ENCODE peak calls at places on chromosome X, in six cellular contexts. One of them, this sample, is unnamed.

GRCh38 chrX:76127341-76127740 is 45.5 kb upstream of the PBDC1 start:
- DNase-seq in stomach: no peak
- DNase-seq in A549: no peak
- DNase-seq in tibial nerve: no peak
- DNase-seq in heart left ventricle: no peak
- DNase-seq in ovary: no peak
- DNase-seq in this sample: no peak

GRCh38 chrX:116278819-116279218 is 108.3 kb downstream of the AGTR2 start:
- DNase-seq in ovary: no peak
- DNase-seq in heart left ventricle: no peak
- DNase-seq in stomach: no peak
- DNase-seq in A549: no peak
- DNase-seq in tibial nerve: no peak
- DNase-seq in this sample: no peak

GRCh38 chrX:13488706-13489105 is 80.7 kb upstream of the EGFL6 start:
- DNase-seq in tibial nerve: no peak
- DNase-seq in stomach: no peak
- DNase-seq in ovary: no peak
- DNase-seq in heart left ventricle: no peak
- DNase-seq in A549: no peak
- DNase-seq in this sample: no peak

GRCh38 chrX:125382148-125382628 is 62.5 kb downstream of the TEX13C start:
- DNase-seq in heart left ventricle: no peak
- DNase-seq in stomach: no peak
- DNase-seq in ovary: no peak
- DNase-seq in A549: no peak
- DNase-seq in tibial nerve: no peak
- DNase-seq in this sample: no peak

GRCh38 chrX:151151668-151152267 is 24.6 kb upstream of the GPR50 start:
- DNase-seq in tibial nerve: no peak
- DNase-seq in stomach: no peak
- DNase-seq in heart left ventricle: no peak
- DNase-seq in ovary: no peak
- DNase-seq in A549: peak
- DNase-seq in this sample: no peak

GRCh38 chrX:48530736-48531135 is 8.8 kb upstream of the TBC1D25 start:
- DNase-seq in tibial nerve: no peak
- DNase-seq in stomach: no peak
- DNase-seq in ovary: no peak
- DNase-seq in heart left ventricle: no peak
- DNase-seq in A549: no peak
- DNase-seq in this sample: no peak

GRCh38 chrX:107857815-107858214 is 32.1 kb downstream of the MID2 start:
- DNase-seq in heart left ventricle: no peak
- DNase-seq in A549: no peak
- DNase-seq in ovary: no peak
- DNase-seq in tibial nerve: no peak
- DNase-seq in stomach: no peak
- DNase-seq in this sample: no peak

GRCh38 chrX:81120270-81120935 is 81.3 kb downstream of the HMGN5 start:
- DNase-seq in stomach: no peak
- DNase-seq in ovary: no peak
- DNase-seq in tibial nerve: no peak
- DNase-seq in A549: no peak
- DNase-seq in heart left ventricle: no peak
- DNase-seq in this sample: no peak

GRCh38 chrX:71637848-71638247 is 19.5 kb upstream of the CXCR3 start:
- DNase-seq in heart left ventricle: no peak
- DNase-seq in tibial nerve: no peak
- DNase-seq in ovary: no peak
- DNase-seq in stomach: no peak
- DNase-seq in A549: no peak
- DNase-seq in this sample: peak

GRCh38 chrX:11724122-11725017 is 33.7 kb upstream of the MSL3 start:
- DNase-seq in ovary: peak
- DNase-seq in stomach: no peak
- DNase-seq in tibial nerve: no peak
- DNase-seq in heart left ventricle: no peak
- DNase-seq in A549: peak
- DNase-seq in this sample: no peak

GRCh38 chrX:7149421-7149820 is 1.5 kb upstream of the PUDP start:
- DNase-seq in stomach: no peak
- DNase-seq in tibial nerve: no peak
- DNase-seq in A549: no peak
- DNase-seq in ovary: no peak
- DNase-seq in heart left ventricle: no peak
- DNase-seq in this sample: no peak

GRCh38 chrX:9566150-9566621 is 101.3 kb downstream of the TBL1X start:
- DNase-seq in tibial nerve: peak
- DNase-seq in stomach: peak
- DNase-seq in ovary: peak
- DNase-seq in heart left ventricle: no peak
- DNase-seq in A549: peak
- DNase-seq in this sample: peak

GRCh38 chrX:133580630-133581029 is 165.3 kb upstream of the GPC4 start:
- DNase-seq in heart left ventricle: no peak
- DNase-seq in tibial nerve: no peak
- DNase-seq in ovary: no peak
- DNase-seq in stomach: no peak
- DNase-seq in A549: no peak
- DNase-seq in this sample: no peak

GRCh38 chrX:22087158-22087557 is 55.0 kb downstream of the PHEX start:
- DNase-seq in tibial nerve: no peak
- DNase-seq in ovary: no peak
- DNase-seq in stomach: no peak
- DNase-seq in heart left ventricle: no peak
- DNase-seq in A549: no peak
- DNase-seq in this sample: no peak

GRCh38 chrX:140053841-140054240 is 88.5 kb upstream of the CXorf66 start:
- DNase-seq in heart left ventricle: no peak
- DNase-seq in tibial nerve: no peak
- DNase-seq in stomach: no peak
- DNase-seq in ovary: no peak
- DNase-seq in A549: no peak
- DNase-seq in this sample: no peak

GRCh38 chrX:110003167-110004156 is 548 bp downstream of the TMEM164 start:
- DNase-seq in heart left ventricle: no peak
- DNase-seq in tibial nerve: no peak
- DNase-seq in A549: peak
- DNase-seq in stomach: peak
- DNase-seq in ovary: peak
- DNase-seq in this sample: no peak

GRCh38 chrX:47176101-47176740 is 17.4 kb upstream of the UBA1 start:
- DNase-seq in A549: no peak
- DNase-seq in heart left ventricle: no peak
- DNase-seq in ovary: no peak
- DNase-seq in tibial nerve: no peak
- DNase-seq in stomach: no peak
- DNase-seq in this sample: no peak

GRCh38 chrX:9227276-9227675 is 193.3 kb upstream of the FAM9B start:
- DNase-seq in tibial nerve: no peak
- DNase-seq in A549: no peak
- DNase-seq in heart left ventricle: no peak
- DNase-seq in ovary: no peak
- DNase-seq in stomach: no peak
- DNase-seq in this sample: no peak

GRCh38 chrX:145405012-145405411 is 157.7 kb downstream of the SPANXN1 start:
- DNase-seq in tibial nerve: no peak
- DNase-seq in ovary: no peak
- DNase-seq in A549: peak
- DNase-seq in heart left ventricle: no peak
- DNase-seq in stomach: no peak
- DNase-seq in this sample: no peak

GRCh38 chrX:11791537-11791936 is 33.5 kb downstream of the MSL3 start:
- DNase-seq in heart left ventricle: no peak
- DNase-seq in A549: no peak
- DNase-seq in stomach: no peak
- DNase-seq in ovary: no peak
- DNase-seq in tibial nerve: no peak
- DNase-seq in this sample: no peak

GRCh38 chrX:70826715-70827114 is 81.8 kb downstream of the TEX11 start:
- DNase-seq in tibial nerve: no peak
- DNase-seq in A549: no peak
- DNase-seq in stomach: no peak
- DNase-seq in heart left ventricle: no peak
- DNase-seq in ovary: no peak
- DNase-seq in this sample: no peak

GRCh38 chrX:68415289-68415688 is 18.0 kb downstream of the OPHN1 start:
- DNase-seq in tibial nerve: peak
- DNase-seq in ovary: no peak
- DNase-seq in heart left ventricle: no peak
- DNase-seq in A549: no peak
- DNase-seq in stomach: peak
- DNase-seq in this sample: no peak

GRCh38 chrX:85627363-85627762 is 247.9 kb upstream of the POF1B start:
- DNase-seq in A549: no peak
- DNase-seq in ovary: no peak
- DNase-seq in tibial nerve: no peak
- DNase-seq in heart left ventricle: no peak
- DNase-seq in stomach: no peak
- DNase-seq in this sample: no peak

GRCh38 chrX:826026-826425 is 195.4 kb downstream of the SHOX start:
- DNase-seq in heart left ventricle: no peak
- DNase-seq in A549: no peak
- DNase-seq in ovary: no peak
- DNase-seq in stomach: no peak
- DNase-seq in tibial nerve: no peak
- DNase-seq in this sample: no peak

GRCh38 chrX:47078129-47079043 is at the start of gene RGN:
- DNase-seq in heart left ventricle: peak
- DNase-seq in tibial nerve: no peak
- DNase-seq in stomach: peak
- DNase-seq in ovary: peak
- DNase-seq in A549: no peak
- DNase-seq in this sample: no peak

GRCh38 chrX:85052636-85053343 is 49.1 kb downstream of the APOOL start:
- DNase-seq in stomach: no peak
- DNase-seq in heart left ventricle: no peak
- DNase-seq in ovary: no peak
- DNase-seq in A549: no peak
- DNase-seq in tibial nerve: no peak
- DNase-seq in this sample: no peak

GRCh38 chrX:71992711-71993110 is 82.1 kb downstream of the NHSL2 start:
- DNase-seq in heart left ventricle: no peak
- DNase-seq in stomach: no peak
- DNase-seq in tibial nerve: no peak
- DNase-seq in A549: no peak
- DNase-seq in ovary: no peak
- DNase-seq in this sample: peak

GRCh38 chrX:101442095-101442494 is 34.1 kb downstream of the HNRNPH2 start:
- DNase-seq in ovary: no peak
- DNase-seq in stomach: no peak
- DNase-seq in A549: no peak
- DNase-seq in tibial nerve: no peak
- DNase-seq in heart left ventricle: no peak
- DNase-seq in this sample: no peak

GRCh38 chrX:30302957-30303356 is 6.2 kb downstream of the NR0B1 start:
- DNase-seq in A549: no peak
- DNase-seq in ovary: no peak
- DNase-seq in heart left ventricle: no peak
- DNase-seq in stomach: peak
- DNase-seq in tibial nerve: no peak
- DNase-seq in this sample: peak

DNA sequence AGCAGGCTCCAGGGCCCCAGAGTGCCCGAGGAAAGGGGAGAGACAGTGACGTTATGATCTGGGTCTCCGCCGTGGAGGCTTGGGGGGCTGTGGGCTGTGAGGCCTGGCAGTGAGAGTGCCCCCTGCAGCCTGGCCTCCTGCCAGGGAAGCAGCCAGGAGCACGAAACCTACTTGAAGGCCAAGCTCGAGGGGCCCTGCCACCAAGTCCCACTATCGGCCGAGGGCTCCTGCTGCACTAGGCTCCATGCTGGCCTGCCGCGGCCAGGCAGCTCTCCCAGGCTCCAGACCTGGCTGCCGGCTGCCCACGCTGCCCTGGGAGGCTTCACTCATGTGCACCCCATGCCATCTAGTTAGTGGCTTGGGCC is 18.7 kb downstream of the FLNA start:
- DNase-seq in heart left ventricle: no peak
- DNase-seq in tibial nerve: no peak
- DNase-seq in stomach: no peak
- DNase-seq in ovary: no peak
- DNase-seq in A549: no peak
- DNase-seq in this sample: no peak
- TF ChIP-seq POLR2A in heart left ventricle: no peak
- TF ChIP-seq POLR2A in tibial nerve: no peak
- TF ChIP-seq POLR2A in stomach: no peak
- TF ChIP-seq POLR2A in ovary: no peak
- TF ChIP-seq POLR2A in A549: no peak
- TF ChIP-seq POLR2A in this sample: no peak

GRCh38 chrX:56462389-56462788 is 101.0 kb upstream of the UBQLN2 start:
- DNase-seq in ovary: no peak
- DNase-seq in tibial nerve: no peak
- DNase-seq in A549: no peak
- DNase-seq in stomach: no peak
- DNase-seq in heart left ventricle: no peak
- DNase-seq in this sample: no peak
- TF ChIP-seq CTCF in ovary: no peak
- TF ChIP-seq CTCF in tibial nerve: peak
- TF ChIP-seq CTCF in A549: no peak
- TF ChIP-seq CTCF in stomach: no peak
- TF ChIP-seq CTCF in heart left ventricle: no peak
- TF ChIP-seq CTCF in this sample: no peak

DNA sequence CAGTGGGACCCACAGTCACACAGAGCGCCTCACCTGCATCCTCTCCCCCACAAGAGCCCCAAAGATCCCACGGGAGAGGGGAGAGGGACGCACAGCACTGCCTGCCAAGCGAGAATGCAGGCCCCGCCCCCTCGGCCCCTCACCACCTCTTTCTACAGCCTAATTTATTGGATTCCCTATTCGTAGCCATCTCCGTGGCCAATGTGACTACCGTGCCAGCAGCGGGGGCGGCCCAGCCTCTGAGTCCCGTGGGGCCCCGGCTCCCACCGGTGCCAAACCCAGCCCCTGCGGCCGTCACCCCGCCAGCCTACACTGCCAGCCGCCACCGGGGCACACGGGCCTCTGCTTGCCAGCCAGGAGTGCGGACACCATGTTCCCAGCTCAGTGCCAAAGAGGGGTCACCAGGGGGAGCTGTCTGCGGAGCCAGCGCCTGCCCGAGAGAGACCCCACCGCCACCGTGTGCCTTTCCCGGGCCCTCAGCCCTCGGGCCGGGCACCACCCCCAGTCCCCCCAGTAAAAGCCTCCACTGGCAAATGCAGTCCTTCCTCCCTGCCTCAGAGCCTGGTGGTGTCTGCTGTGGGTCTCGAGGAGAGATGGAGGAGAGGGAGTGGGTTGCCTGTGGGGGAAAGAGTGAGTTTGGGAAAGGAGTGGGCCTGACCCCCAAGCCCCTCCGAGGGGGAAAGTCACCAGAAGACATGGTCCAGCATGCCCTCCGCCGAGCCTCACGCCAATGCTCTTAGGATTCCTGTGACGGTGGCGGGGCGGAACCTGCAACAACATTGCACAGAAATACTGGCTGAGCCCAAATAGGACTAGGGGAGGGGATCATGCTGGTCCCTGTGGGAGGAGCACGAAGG is 19.6 kb upstream of the PLXNB3 start:
- DNase-seq in ovary: no peak
- DNase-seq in tibial nerve: no peak
- DNase-seq in stomach: no peak
- DNase-seq in A549: no peak
- DNase-seq in heart left ventricle: no peak
- DNase-seq in this sample: no peak
- H3K4me3 ChIP-seq in ovary: no peak
- H3K4me3 ChIP-seq in tibial nerve: peak
- H3K4me3 ChIP-seq in stomach: peak
- H3K4me3 ChIP-seq in A549: no peak
- H3K4me3 ChIP-seq in heart left ventricle: no peak
- H3K4me3 ChIP-seq in this sample: no peak

GRCh38 chrX:136868283-136869055 is 12.1 kb downstream of the RBMX start:
- DNase-seq in stomach: no peak
- DNase-seq in heart left ventricle: no peak
- DNase-seq in tibial nerve: no peak
- DNase-seq in ovary: no peak
- DNase-seq in A549: no peak
- DNase-seq in this sample: no peak
- TF ChIP-seq POLR2A in stomach: no peak
- TF ChIP-seq POLR2A in heart left ventricle: no peak
- TF ChIP-seq POLR2A in tibial nerve: no peak
- TF ChIP-seq POLR2A in ovary: no peak
- TF ChIP-seq POLR2A in A549: no peak
- TF ChIP-seq POLR2A in this sample: no peak

This sample was measured in lower leg skin.